ENCODE peak calls at places on chromosome 13, in nine cellular contexts. One of them, this sample, is unnamed.

GRCh38 chr13:39599842-39600241 is 3.2 kb downstream of the LHFPL6 start:
- DNase-seq in IMR-90: peak; percentile 33
- DNase-seq in neural progenitor cell: no peak
- DNase-seq in ovary: no peak
- DNase-seq in left lung: no peak
- DNase-seq in adrenal gland: no peak
- DNase-seq in pancreas: no peak
- DNase-seq in hepatocyte: no peak
- DNase-seq in heart right ventricle: no peak
- DNase-seq in this sample: no peak

GRCh38 chr13:107028751-107029150 is 460.8 kb upstream of the ARGLU1 start:
- DNase-seq in IMR-90: no peak
- DNase-seq in neural progenitor cell: no peak
- DNase-seq in ovary: no peak
- DNase-seq in left lung: no peak
- DNase-seq in adrenal gland: peak; percentile 64
- DNase-seq in pancreas: no peak
- DNase-seq in hepatocyte: no peak
- DNase-seq in heart right ventricle: no peak
- DNase-seq in this sample: no peak

GRCh38 chr13:98103942-98104880 is 38.7 kb upstream of the FARP1 start:
- DNase-seq in IMR-90: peak; percentile 43
- DNase-seq in neural progenitor cell: no peak
- DNase-seq in ovary: no peak
- DNase-seq in left lung: no peak
- DNase-seq in adrenal gland: no peak
- DNase-seq in pancreas: no peak
- DNase-seq in hepatocyte: no peak
- DNase-seq in heart right ventricle: no peak
- DNase-seq in this sample: no peak

GRCh38 chr13:88285329-88285728 is 614.2 kb downstream of the SLITRK5 start:
- DNase-seq in IMR-90: no peak
- DNase-seq in neural progenitor cell: no peak
- DNase-seq in ovary: no peak
- DNase-seq in left lung: no peak
- DNase-seq in adrenal gland: no peak
- DNase-seq in pancreas: no peak
- DNase-seq in hepatocyte: no peak
- DNase-seq in heart right ventricle: no peak
- DNase-seq in this sample: no peak

GRCh38 chr13:113397606-113398425 is 33.9 kb upstream of the GRTP1 start:
- DNase-seq in IMR-90: no peak
- DNase-seq in neural progenitor cell: no peak
- DNase-seq in ovary: no peak
- DNase-seq in left lung: no peak
- DNase-seq in adrenal gland: no peak
- DNase-seq in pancreas: no peak
- DNase-seq in hepatocyte: no peak
- DNase-seq in heart right ventricle: no peak
- DNase-seq in this sample: no peak

GRCh38 chr13:72004975-72005374 is 138.0 kb upstream of the DACH1 start:
- DNase-seq in IMR-90: no peak
- DNase-seq in neural progenitor cell: peak; percentile 20
- DNase-seq in ovary: no peak
- DNase-seq in left lung: no peak
- DNase-seq in adrenal gland: no peak
- DNase-seq in pancreas: no peak
- DNase-seq in hepatocyte: no peak
- DNase-seq in heart right ventricle: no peak
- DNase-seq in this sample: no peak

GRCh38 chr13:98368019-98368418 is 190.9 kb upstream of the RNF113B start:
- DNase-seq in IMR-90: peak; percentile 84
- DNase-seq in neural progenitor cell: no peak
- DNase-seq in ovary: no peak
- DNase-seq in left lung: no peak
- DNase-seq in adrenal gland: no peak
- DNase-seq in pancreas: no peak
- DNase-seq in hepatocyte: no peak
- DNase-seq in heart right ventricle: no peak
- DNase-seq in this sample: no peak

GRCh38 chr13:63161219-63161618 is 1745.6 kb upstream of the PCDH20 start:
- DNase-seq in IMR-90: peak; percentile 57
- DNase-seq in neural progenitor cell: no peak
- DNase-seq in ovary: no peak
- DNase-seq in left lung: no peak
- DNase-seq in adrenal gland: no peak
- DNase-seq in pancreas: no peak
- DNase-seq in hepatocyte: no peak
- DNase-seq in heart right ventricle: no peak
- DNase-seq in this sample: no peak

GRCh38 chr13:46124531-46124966 is 19.7 kb upstream of the CPB2 start:
- DNase-seq in IMR-90: no peak
- DNase-seq in neural progenitor cell: no peak
- DNase-seq in ovary: no peak
- DNase-seq in left lung: peak; percentile 51
- DNase-seq in adrenal gland: no peak
- DNase-seq in pancreas: no peak
- DNase-seq in hepatocyte: no peak
- DNase-seq in heart right ventricle: no peak
- DNase-seq in this sample: no peak

GRCh38 chr13:111389621-111390521 is 69.4 kb downstream of the TEX29 start:
- DNase-seq in IMR-90: no peak
- DNase-seq in neural progenitor cell: no peak
- DNase-seq in ovary: no peak
- DNase-seq in left lung: no peak
- DNase-seq in adrenal gland: peak; percentile 25
- DNase-seq in pancreas: no peak
- DNase-seq in hepatocyte: no peak
- DNase-seq in heart right ventricle: no peak
- DNase-seq in this sample: no peak
- H3K27ac ChIP-seq in IMR-90: no peak overlapping the region
- H3K27ac ChIP-seq in neural progenitor cell: no peak overlapping the region
- H3K27ac ChIP-seq in ovary: no peak overlapping the region
- H3K27ac ChIP-seq in left lung: no peak overlapping the region
- H3K27ac ChIP-seq in adrenal gland: no peak overlapping the region
- H3K27ac ChIP-seq in pancreas: no peak overlapping the region
- H3K27ac ChIP-seq in hepatocyte: no peak overlapping the region
- H3K27ac ChIP-seq in heart right ventricle: no peak overlapping the region
- H3K27ac ChIP-seq in this sample: no peak overlapping the region

GRCh38 chr13:110073982-110074381 is 233.0 kb downstream of the COL4A1 start:
- DNase-seq in IMR-90: no peak
- DNase-seq in neural progenitor cell: peak; percentile 73
- DNase-seq in ovary: no peak
- DNase-seq in left lung: no peak
- DNase-seq in adrenal gland: no peak
- DNase-seq in pancreas: no peak
- DNase-seq in hepatocyte: no peak
- DNase-seq in heart right ventricle: no peak
- DNase-seq in this sample: no peak
- TF ChIP-seq CTCF in IMR-90: no peak
- TF ChIP-seq CTCF in neural progenitor cell: peak; percentile 45
- TF ChIP-seq CTCF in ovary: no peak
- TF ChIP-seq CTCF in left lung: no peak
- TF ChIP-seq CTCF in adrenal gland: no peak
- TF ChIP-seq CTCF in pancreas: no peak
- TF ChIP-seq CTCF in hepatocyte: no peak
- TF ChIP-seq CTCF in heart right ventricle: no peak
- TF ChIP-seq CTCF in this sample: no peak

DNA sequence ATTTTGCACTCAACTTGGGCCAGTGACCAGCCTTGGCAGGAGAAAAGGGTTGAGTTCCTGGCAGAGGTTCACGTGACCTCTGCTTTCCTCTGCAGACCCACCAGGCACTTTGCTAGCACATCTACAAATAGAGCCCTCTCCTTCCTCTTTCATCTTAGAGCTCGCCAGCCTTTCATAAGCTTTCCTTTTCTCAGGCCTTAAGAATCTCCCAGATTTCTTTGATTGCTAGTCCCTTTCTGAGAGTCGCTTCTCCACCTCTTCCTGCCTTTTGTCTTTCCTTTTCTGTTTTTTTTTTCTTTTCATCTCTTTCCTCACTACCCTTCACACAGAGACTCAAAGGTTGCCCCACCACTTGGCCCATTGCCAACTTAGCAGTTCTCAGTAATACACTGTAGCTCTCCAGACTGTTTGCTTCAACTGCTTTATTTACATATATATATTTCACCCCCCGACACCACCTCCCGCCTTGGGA is 375.7 kb upstream of the SPRY2 start:
- DNase-seq in IMR-90: no peak
- DNase-seq in neural progenitor cell: no peak
- DNase-seq in ovary: no peak
- DNase-seq in left lung: no peak
- DNase-seq in adrenal gland: peak; percentile 46
- DNase-seq in pancreas: no peak
- DNase-seq in hepatocyte: peak; percentile 60
- DNase-seq in heart right ventricle: peak; percentile 23
- DNase-seq in this sample: no peak
- H3K9me3 ChIP-seq in IMR-90: peaks cover 1% of the 10 kb centered on the region
- H3K9me3 ChIP-seq in neural progenitor cell: no peaks in the 10 kb centered on the region
- H3K9me3 ChIP-seq in ovary: no peaks in the 10 kb centered on the region
- H3K9me3 ChIP-seq in left lung: peaks cover 8% of the 10 kb centered on the region
- H3K9me3 ChIP-seq in adrenal gland: no peaks in the 10 kb centered on the region
- H3K9me3 ChIP-seq in pancreas: no peaks in the 10 kb centered on the region
- H3K9me3 ChIP-seq in hepatocyte: no peaks in the 10 kb centered on the region
- H3K9me3 ChIP-seq in heart right ventricle: no peaks in the 10 kb centered on the region
- H3K9me3 ChIP-seq in this sample: no peaks in the 10 kb centered on the region

DNA sequence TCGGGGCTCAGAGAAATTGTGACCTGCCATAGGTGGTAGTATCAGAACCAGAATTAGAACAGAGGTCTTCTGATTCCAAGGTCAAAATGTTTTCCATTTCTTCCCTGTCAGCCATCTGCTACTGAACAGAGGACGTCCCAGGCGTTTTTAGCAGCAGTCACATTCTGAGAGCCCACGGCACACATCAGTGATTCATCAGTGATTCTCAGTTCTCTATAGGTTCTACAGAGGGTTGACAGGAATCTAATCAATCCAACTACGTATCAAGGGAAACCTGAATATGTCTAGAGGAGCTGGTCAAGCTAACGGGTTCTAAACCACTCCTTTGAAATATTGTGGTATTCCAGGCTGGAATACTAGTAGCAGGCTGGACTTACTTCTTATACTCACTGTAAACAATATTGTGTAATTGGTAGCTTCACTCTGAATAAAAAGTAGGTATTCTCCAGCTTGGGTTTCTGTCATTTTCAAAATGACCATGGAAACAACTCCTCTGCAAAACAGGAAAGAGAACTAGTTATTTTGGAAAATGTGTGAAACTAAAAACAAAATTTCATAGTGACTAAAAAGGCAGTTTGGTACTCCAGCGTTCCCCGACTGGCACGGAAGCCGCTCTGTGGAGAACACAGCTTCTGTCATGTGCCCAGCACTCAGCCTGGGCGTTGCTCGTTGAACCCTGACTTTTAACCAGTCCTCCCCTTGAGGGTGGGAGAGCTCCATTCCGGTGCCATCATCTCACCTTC is 43.2 kb downstream of the FLT3 start:
- DNase-seq in IMR-90: no peak
- DNase-seq in neural progenitor cell: no peak
- DNase-seq in ovary: no peak
- DNase-seq in left lung: no peak
- DNase-seq in adrenal gland: no peak
- DNase-seq in pancreas: no peak
- DNase-seq in hepatocyte: no peak
- DNase-seq in heart right ventricle: no peak
- DNase-seq in this sample: no peak
- H3K27ac ChIP-seq in IMR-90: no peak overlapping the region
- H3K27ac ChIP-seq in neural progenitor cell: no peak overlapping the region
- H3K27ac ChIP-seq in ovary: no peak overlapping the region
- H3K27ac ChIP-seq in left lung: no peak overlapping the region
- H3K27ac ChIP-seq in adrenal gland: no peak overlapping the region
- H3K27ac ChIP-seq in pancreas: no peak overlapping the region
- H3K27ac ChIP-seq in hepatocyte: no peak overlapping the region
- H3K27ac ChIP-seq in heart right ventricle: no peak overlapping the region
- H3K27ac ChIP-seq in this sample: no peak overlapping the region

GRCh38 chr13:52862358-52863206 is 14.1 kb upstream of the PCDH8 start:
- DNase-seq in IMR-90: no peak
- DNase-seq in neural progenitor cell: peak; percentile 64
- DNase-seq in ovary: no peak
- DNase-seq in left lung: no peak
- DNase-seq in adrenal gland: no peak
- DNase-seq in pancreas: no peak
- DNase-seq in hepatocyte: no peak
- DNase-seq in heart right ventricle: no peak
- DNase-seq in this sample: no peak
- TF ChIP-seq CTCF in IMR-90: peak; percentile 34
- TF ChIP-seq CTCF in neural progenitor cell: peak; percentile 90
- TF ChIP-seq CTCF in ovary: no peak
- TF ChIP-seq CTCF in left lung: peak; percentile 37
- TF ChIP-seq CTCF in adrenal gland: no peak
- TF ChIP-seq CTCF in pancreas: peak; percentile 49
- TF ChIP-seq CTCF in hepatocyte: peak; percentile 49
- TF ChIP-seq CTCF in heart right ventricle: no peak
- TF ChIP-seq CTCF in this sample: peak; percentile 11

DNA sequence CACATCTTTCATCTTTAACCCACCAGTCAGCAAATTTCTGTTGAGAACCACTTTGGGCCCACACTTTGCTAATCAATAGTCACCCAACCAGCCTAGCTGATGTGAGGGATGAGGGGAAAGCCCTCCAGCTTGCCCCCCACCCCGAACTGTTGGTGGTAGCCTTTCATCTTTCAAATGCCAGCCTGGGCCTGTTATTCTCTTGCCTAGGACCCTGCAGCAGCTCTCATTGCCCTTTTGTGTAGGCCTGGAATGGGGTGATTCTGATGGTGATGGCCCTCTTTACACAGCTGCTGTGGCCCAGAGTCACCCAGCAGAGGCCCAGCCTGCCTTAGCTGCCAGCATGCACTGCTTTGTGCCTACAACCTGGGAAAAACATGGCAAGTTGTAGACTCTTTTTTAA is 294.5 kb downstream of the SLC7A1 start:
- DNase-seq in IMR-90: no peak
- DNase-seq in neural progenitor cell: no peak
- DNase-seq in ovary: no peak
- DNase-seq in left lung: no peak
- DNase-seq in adrenal gland: no peak
- DNase-seq in pancreas: no peak
- DNase-seq in hepatocyte: no peak
- DNase-seq in heart right ventricle: no peak
- DNase-seq in this sample: no peak
- H3K9me3 ChIP-seq in IMR-90: peaks cover 6% of the 10 kb centered on the region
- H3K9me3 ChIP-seq in neural progenitor cell: no peaks in the 10 kb centered on the region
- H3K9me3 ChIP-seq in ovary: no peaks in the 10 kb centered on the region
- H3K9me3 ChIP-seq in left lung: peaks cover 32% of the 10 kb centered on the region
- H3K9me3 ChIP-seq in adrenal gland: no peaks in the 10 kb centered on the region
- H3K9me3 ChIP-seq in pancreas: no peaks in the 10 kb centered on the region
- H3K9me3 ChIP-seq in hepatocyte: no peaks in the 10 kb centered on the region
- H3K9me3 ChIP-seq in heart right ventricle: no peaks in the 10 kb centered on the region
- H3K9me3 ChIP-seq in this sample: peaks cover 5% of the 10 kb centered on the region

This sample was measured in CD4-positive, alpha-beta T cell.